ENCODE peak calls at places on chromosomes 5 and 9, in nine cellular contexts. J is testis; N is IMR-90; Y is CD4-positive, CD25-positive, alpha-beta regulatory T cell; W is heart left ventricle; U is prostate gland; I is neuronal stem cell; D is H7; K is MM.1S. L is an unnamed sample.

GRCh38 chr5:141420855-141421488 is at the start of gene PCDHGA11:
- DNase-seq in Y (no peak), U (no peak), I (no peak), N (peak; percentile 63), W (peak; percentile 64), J (peak; percentile 73), D (peak; percentile 81), K (peak; percentile 66), L (peak; percentile 59)

GRCh38 chr9:76586555-76587314 is 127.8 kb downstream of the GCNT1 start:
- DNase-seq in W (no peak), N (no peak), K (peak; percentile 52), D (no peak), U (no peak), I (no peak), J (no peak), Y (no peak), L (no peak)

GRCh38 chr5:173452098-173452497 is 123.9 kb upstream of the STC2 start:
- DNase-seq in U (no peak), W (no peak), I (no peak), Y (no peak), N (peak; percentile 81), K (no peak), J (no peak), D (no peak), L (no peak)

GRCh38 chr5:178201221-178201926 is 3.0 kb upstream of the HNRNPAB start:
- DNase-seq in D (no peak), I (no peak), N (peak; percentile 57), U (no peak), W (no peak), K (no peak), J (no peak), Y (no peak), L (peak; percentile 49)

GRCh38 chr5:532521-533242 is 8.4 kb upstream of the SLC9A3 start:
- DNase-seq in K (peak; percentile 1), J (no peak), U (no peak), W (peak; percentile 40), Y (no peak), D (no peak), N (no peak), I (no peak), L (no peak)

GRCh38 chr5:59065551-59065950 is 482.7 kb downstream of the RAB3C start:
- DNase-seq in D (no peak), K (no peak), N (peak; percentile 71), W (no peak), J (no peak), Y (no peak), U (no peak), I (no peak), L (peak; percentile 61)

GRCh38 chr5:60668715-60669304 is 31.2 kb downstream of the DEPDC1B start:
- DNase-seq in N (peak; percentile 41), W (no peak), D (no peak), J (no peak), I (no peak), K (peak; percentile 38), Y (no peak), U (no peak), L (peak; percentile 43)

GRCh38 chr9:113511047-113511521 is 47.6 kb downstream of the RGS3 start:
- DNase-seq in K (no peak), U (no peak), I (no peak), J (no peak), D (no peak), W (peak; percentile 83), N (no peak), Y (no peak), L (no peak)

GRCh38 chr9:129694265-129694664 is 28.8 kb downstream of the PRRX2 start:
- DNase-seq in J (no peak), U (no peak), W (no peak), K (no peak), Y (no peak), I (no peak), D (no peak), N (no peak), L (no peak)

GRCh38 chr5:107072440-107072839 is 598.3 kb downstream of the EFNA5 start:
- DNase-seq in Y (no peak), U (no peak), D (no peak), I (no peak), N (peak; percentile 1), J (no peak), W (no peak), K (no peak), L (no peak)

GRCh38 chr5:86981898-86982297 is 285.8 kb upstream of the RASA1 start:
- DNase-seq in Y (no peak), I (no peak), W (no peak), J (no peak), D (no peak), U (no peak), N (no peak), K (no peak), L (peak; percentile 39)

GRCh38 chr9:114448706-114449105 is 56.6 kb downstream of the WHRN start:
- DNase-seq in K (no peak), D (no peak), N (peak; percentile 18), U (no peak), W (no peak), I (no peak), Y (no peak), J (no peak), L (no peak)

GRCh38 chr5:2744485-2744884 is 7.0 kb downstream of the IRX2 start:
- DNase-seq in U (no peak), D (no peak), Y (no peak), I (no peak), J (no peak), W (no peak), K (no peak), N (no peak), L (no peak)

DNA sequence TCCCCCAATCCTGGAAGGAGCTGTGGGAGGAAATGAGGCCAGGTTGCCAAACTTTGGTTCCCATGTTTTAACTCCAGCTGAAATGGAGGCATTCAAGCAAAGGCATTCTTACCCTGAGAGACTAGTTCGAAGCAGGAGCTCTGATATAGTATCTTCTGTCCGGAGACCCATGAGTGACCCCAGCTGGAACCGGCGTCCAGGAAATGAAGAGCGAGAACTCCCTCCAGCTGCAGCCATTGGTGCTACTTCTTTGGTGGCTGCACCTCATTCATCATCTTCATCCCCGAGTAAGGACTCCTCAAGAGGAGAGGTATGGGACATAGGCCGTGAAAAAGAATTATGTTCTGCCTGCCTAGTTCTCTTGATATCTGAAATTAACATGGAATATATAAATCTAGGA is 75.7 kb downstream of the GAPVD1 start:
- DNase-seq in I (no peak), W (no peak), U (no peak), K (no peak), J (no peak), D (no peak), Y (no peak), N (no peak), L (no peak)
- H3K36me3 ChIP-seq in I (peaks cover 19% of the 10 kb centered on the region), W (peaks cover 97% of the 10 kb centered on the region), U (no peaks in the 10 kb centered on the region), K (no peaks in the 10 kb centered on the region), J (no peaks in the 10 kb centered on the region), D (peaks cover 6% of the 10 kb centered on the region), Y (peaks cover 53% of the 10 kb centered on the region), N (peaks cover 36% of the 10 kb centered on the region), L (peaks cover 9% of the 10 kb centered on the region)

GRCh38 chr5:150389759-150390256 is 22.9 kb downstream of the CD74 start:
- DNase-seq in K (no peak), J (no peak), Y (no peak), N (no peak), I (no peak), W (no peak), D (no peak), U (no peak), L (no peak)
- H3K36me3 ChIP-seq in K (peaks cover 4% of the 10 kb centered on the region), J (no peaks in the 10 kb centered on the region), Y (peaks cover 92% of the 10 kb centered on the region), N (peaks cover 74% of the 10 kb centered on the region), I (peaks cover 72% of the 10 kb centered on the region), W (peaks cover 100% of the 10 kb centered on the region), D (peaks cover 77% of the 10 kb centered on the region), U (peaks cover 18% of the 10 kb centered on the region), L (peaks cover 46% of the 10 kb centered on the region)

DNA sequence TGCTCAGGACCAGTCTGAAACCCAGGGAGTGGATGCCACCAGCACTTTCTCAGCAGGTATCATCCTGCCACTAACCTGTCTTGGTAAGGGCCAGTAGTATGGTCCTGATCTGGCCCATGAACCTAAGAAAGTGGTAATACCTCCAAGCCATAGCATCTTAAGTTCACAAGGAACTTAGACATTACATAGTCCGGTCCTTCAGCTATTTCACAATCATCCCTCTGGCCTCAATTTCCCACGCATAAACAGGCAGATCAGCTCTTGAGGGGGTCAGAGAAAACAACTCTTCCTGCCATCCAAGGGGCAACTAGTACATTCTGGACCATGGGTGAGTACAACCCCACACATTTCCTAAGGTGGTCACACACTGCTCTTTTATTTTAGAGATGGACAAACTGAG is 88.2 kb downstream of the PPIC start:
- DNase-seq in K (no peak), W (no peak), D (no peak), N (no peak), U (no peak), Y (no peak), J (no peak), I (no peak), L (no peak)
- H3K36me3 ChIP-seq in K (no peaks in the 10 kb centered on the region), W (no peaks in the 10 kb centered on the region), D (no peaks in the 10 kb centered on the region), N (peaks cover 2% of the 10 kb centered on the region), U (no peaks in the 10 kb centered on the region), Y (no peaks in the 10 kb centered on the region), J (no peaks in the 10 kb centered on the region), I (no peaks in the 10 kb centered on the region), L (no peaks in the 10 kb centered on the region)

DNA sequence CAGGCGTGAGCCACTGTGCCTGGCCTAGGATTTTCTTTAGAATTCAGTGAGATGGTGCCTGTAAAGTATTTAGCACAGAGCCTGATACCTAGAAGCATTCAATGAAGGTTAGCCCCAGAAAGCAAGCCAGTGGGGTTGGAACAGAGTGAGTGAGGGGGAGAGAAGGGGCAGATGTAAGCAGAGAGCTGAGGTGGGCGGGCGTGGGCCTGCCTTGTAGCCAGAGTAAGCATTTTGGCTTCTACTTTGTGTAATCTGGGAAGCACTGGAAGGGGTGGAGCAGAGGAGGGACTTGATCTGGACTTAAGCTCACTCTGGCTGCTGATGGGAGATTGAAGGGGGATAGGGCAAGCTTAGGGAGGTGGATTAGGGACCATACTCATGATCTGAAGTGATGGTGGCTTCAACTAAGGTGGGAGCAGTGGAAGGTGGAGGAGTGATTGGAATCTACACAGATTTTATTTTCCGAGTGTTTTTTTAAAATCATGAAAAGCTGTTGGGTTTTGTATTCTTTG is 2.6 kb downstream of the EXOSC2 start:
- DNase-seq in U (no peak), I (no peak), J (no peak), W (no peak), N (no peak), K (no peak), Y (no peak), D (no peak), L (no peak)
- H3K36me3 ChIP-seq in U (no peaks in the 10 kb centered on the region), I (peaks cover 35% of the 10 kb centered on the region), J (no peaks in the 10 kb centered on the region), W (peaks cover 57% of the 10 kb centered on the region), N (peaks cover 29% of the 10 kb centered on the region), K (peaks cover 5% of the 10 kb centered on the region), Y (peaks cover 41% of the 10 kb centered on the region), D (peaks cover 33% of the 10 kb centered on the region), L (peaks cover 14% of the 10 kb centered on the region)

GRCh38 chr5:132486318-132487094 is 4.1 kb downstream of the IRF1 start:
- DNase-seq in D (no peak), I (no peak), W (peak; percentile 41), N (no peak), K (no peak), J (peak; percentile 13), Y (no peak), U (no peak), L (no peak)
- H3K36me3 ChIP-seq in D (peaks cover 9% of the 10 kb centered on the region), I (peaks cover 5% of the 10 kb centered on the region), W (peaks cover 76% of the 10 kb centered on the region), N (peaks cover 55% of the 10 kb centered on the region), K (peaks cover 48% of the 10 kb centered on the region), J (no peaks in the 10 kb centered on the region), Y (peaks cover 75% of the 10 kb centered on the region), U (peaks cover 23% of the 10 kb centered on the region), L (peaks cover 22% of the 10 kb centered on the region)

L was measured in bronchial epithelial cell.